ENCODE peak calls at places on chromosomes 4 and X, in four cellular contexts. B, K, D and F are unnamed samples.

GRCh38 chr4:8726344-8726851 is 133.8 kb downstream of the CPZ start:
- DNase-seq in B (no peak), K (peak; percentile 35), D (no peak), F (no peak)

GRCh38 chrX:153494061-153494460 is 719 bp upstream of the BGN start:
- DNase-seq in D (no peak), K (no peak), B (no peak), F (no peak)

GRCh38 chr4:832108-832507 is 6.2 kb upstream of the CPLX1 start:
- DNase-seq in D (no peak), B (no peak), K (peak; percentile 34), F (no peak)

GRCh38 chrX:154465601-154466000 is 7.5 kb downstream of the PLXNA3 start:
- DNase-seq in B (no peak), K (no peak), D (no peak), F (no peak)

GRCh38 chr4:54566608-54567007 is 91.1 kb upstream of the KIT start:
- DNase-seq in B (no peak), K (no peak), D (no peak), F (no peak)

GRCh38 chr4:88091378-88091777 is 67.1 kb downstream of the ABCG2 start:
- DNase-seq in K (no peak), B (no peak), D (no peak), F (no peak)

GRCh38 chr4:69907151-69907550 is 23.7 kb upstream of the CSN1S1 start:
- DNase-seq in B (no peak), D (no peak), K (no peak), F (no peak)

GRCh38 chr4:156888762-156889161 is 82.8 kb downstream of the PDGFC start:
- DNase-seq in B (no peak), K (no peak), D (no peak), F (no peak)

GRCh38 chr4:152990471-152991131 is 54.5 kb downstream of the FHDC1 start:
- DNase-seq in K (no peak), D (no peak), B (no peak), F (no peak)

GRCh38 chr4:185566425-185566824 is 31.1 kb upstream of the PDLIM3 start:
- DNase-seq in B (no peak), K (no peak), D (no peak), F (no peak)

GRCh38 chr4:178395798-178396197 is 953.6 kb upstream of the AGA start:
- DNase-seq in K (no peak), D (no peak), B (peak; percentile 31), F (no peak)

GRCh38 chr4:5998333-5998936 is 19.8 kb downstream of the C4orf50 start:
- DNase-seq in D (peak; percentile 49), B (peak; percentile 85), K (peak; percentile 41), F (no peak)

GRCh38 chr4:21856301-21856700 is 92.3 kb downstream of the KCNIP4 start:
- DNase-seq in D (no peak), K (no peak), B (no peak), F (no peak)

GRCh38 chr4:166252487-166253402 is 379.7 kb downstream of the TLL1 start:
- DNase-seq in B (peak; percentile 62), D (no peak), K (no peak), F (no peak)

GRCh38 chrX:37454537-37455285 is 105.5 kb downstream of the PRRG1 start:
- DNase-seq in D (no peak), K (no peak), B (peak; percentile 25), F (no peak)

GRCh38 chrX:155718964-155719586 is 106.3 kb upstream of the TMLHE start:
- DNase-seq in K (no peak), B (no peak), D (no peak), F (no peak)

GRCh38 chr4:166324321-166324720 is 451.3 kb downstream of the TLL1 start:
- DNase-seq in D (no peak), B (peak; percentile 75), K (no peak), F (no peak)

GRCh38 chrX:133859860-133860259 is 125.5 kb downstream of the GPC3 start:
- DNase-seq in B (no peak), K (no peak), D (no peak), F (no peak)

GRCh38 chrX:105190252-105190853 is 30.1 kb downstream of the TEX13A start:
- DNase-seq in D (no peak), K (no peak), B (peak; percentile 36), F (no peak)

GRCh38 chr4:114187592-114187991 is 208.1 kb upstream of the ARSJ start:
- DNase-seq in B (no peak), D (no peak), K (no peak), F (no peak)

GRCh38 chrX:24525455-24525854 is 60.4 kb downstream of the PDK3 start:
- DNase-seq in B (no peak), D (no peak), K (no peak), F (no peak)

GRCh38 chrX:72079607-72080006 is 52.1 kb downstream of the RTL5 start:
- DNase-seq in K (no peak), B (no peak), D (no peak), F (no peak)

GRCh38 chrX:150446151-150446550 is 83.0 kb downstream of the MAMLD1 start:
- DNase-seq in B (no peak), D (no peak), K (no peak), F (no peak)

GRCh38 chrX:53089224-53089842 is 4.6 kb upstream of the KANTR start:
- DNase-seq in K (peak; percentile 63), D (no peak), B (peak; percentile 62), F (peak; percentile 33)

GRCh38 chr4:147607463-147607862 is 9.7 kb upstream of the TMEM184C start:
- DNase-seq in B (no peak), D (no peak), K (no peak), F (no peak)

DNA sequence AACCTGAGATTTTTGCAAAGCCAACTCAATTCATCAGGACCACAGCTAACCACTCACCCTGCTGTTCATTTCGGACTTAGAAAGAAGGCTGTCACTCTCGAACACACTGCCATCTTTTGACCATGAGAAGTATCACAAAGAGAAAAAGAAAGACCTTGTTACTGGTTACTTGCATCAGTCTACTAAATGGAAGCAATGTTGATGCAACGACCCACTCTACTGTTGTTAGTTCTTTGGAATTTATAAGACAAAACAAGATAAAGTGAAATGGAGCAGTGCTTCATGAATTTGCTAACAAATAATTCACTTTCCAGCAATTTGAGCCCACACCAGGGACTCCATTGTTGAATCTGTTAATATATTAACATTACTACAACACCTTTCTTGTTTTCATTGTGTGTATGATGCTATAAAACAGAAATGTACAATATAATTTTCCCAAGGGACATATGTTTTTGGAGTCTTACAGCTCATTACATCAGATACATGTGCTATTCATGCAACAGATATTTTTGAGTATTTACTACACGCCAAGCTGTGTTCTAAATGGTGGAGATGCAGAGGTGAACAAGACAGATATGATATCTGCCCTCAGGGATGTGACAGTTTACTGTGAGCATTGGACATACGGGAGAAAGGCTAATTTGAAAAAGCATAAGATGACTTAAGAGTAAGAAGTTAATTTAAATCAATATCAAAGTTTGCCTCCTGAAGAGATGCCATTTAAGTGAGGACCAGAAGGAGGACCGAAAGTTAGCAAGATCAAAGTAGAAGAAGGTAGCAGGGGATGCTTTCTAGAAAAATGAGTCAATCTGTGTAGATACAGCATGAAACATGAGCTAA is 87.2 kb downstream of the AREG start:
- DNase-seq in D (no peak), B (peak; percentile 82), K (no peak), F (no peak)
- H3K27ac ChIP-seq in D (no peak overlapping the region), B (no peak overlapping the region), K (no peak overlapping the region), F (no peak overlapping the region)

GRCh38 chr4:80014531-80014930 is 58.5 kb downstream of the ANTXR2 start:
- DNase-seq in K (no peak), B (no peak), D (no peak), F (no peak)
- H3K27ac ChIP-seq in K (no peak overlapping the region), B (no peak overlapping the region), D (no peak overlapping the region), F (no peak overlapping the region)

GRCh38 chrX:3609800-3610199 is 103.6 kb downstream of the PRKX start:
- DNase-seq in D (no peak), K (no peak), B (no peak), F (no peak)
- H3K27ac ChIP-seq in D (no peak overlapping the region), K (no peak overlapping the region), B (no peak overlapping the region), F (no peak overlapping the region)

GRCh38 chrX:107673401-107673800 is 45.1 kb downstream of the PRPS1 start:
- DNase-seq in D (no peak), K (no peak), B (no peak), F (no peak)

GRCh38 chrX:107675823-107676555 is 47.7 kb downstream of the PRPS1 start:
- DNase-seq in D (no peak), B (no peak), K (peak; percentile 62), F (peak; percentile 24)

GRCh38 chrX:107673933-107674479 is 45.7 kb downstream of the PRPS1 start:
- DNase-seq in D (peak; percentile 71), K (peak; percentile 93), B (peak; percentile 36), F (peak; percentile 76)

GRCh38 chrX:107675365-107675654 is 47.0 kb downstream of the PRPS1 start:
- DNase-seq in B (no peak), D (no peak), K (no peak), F (no peak)

DNA sequence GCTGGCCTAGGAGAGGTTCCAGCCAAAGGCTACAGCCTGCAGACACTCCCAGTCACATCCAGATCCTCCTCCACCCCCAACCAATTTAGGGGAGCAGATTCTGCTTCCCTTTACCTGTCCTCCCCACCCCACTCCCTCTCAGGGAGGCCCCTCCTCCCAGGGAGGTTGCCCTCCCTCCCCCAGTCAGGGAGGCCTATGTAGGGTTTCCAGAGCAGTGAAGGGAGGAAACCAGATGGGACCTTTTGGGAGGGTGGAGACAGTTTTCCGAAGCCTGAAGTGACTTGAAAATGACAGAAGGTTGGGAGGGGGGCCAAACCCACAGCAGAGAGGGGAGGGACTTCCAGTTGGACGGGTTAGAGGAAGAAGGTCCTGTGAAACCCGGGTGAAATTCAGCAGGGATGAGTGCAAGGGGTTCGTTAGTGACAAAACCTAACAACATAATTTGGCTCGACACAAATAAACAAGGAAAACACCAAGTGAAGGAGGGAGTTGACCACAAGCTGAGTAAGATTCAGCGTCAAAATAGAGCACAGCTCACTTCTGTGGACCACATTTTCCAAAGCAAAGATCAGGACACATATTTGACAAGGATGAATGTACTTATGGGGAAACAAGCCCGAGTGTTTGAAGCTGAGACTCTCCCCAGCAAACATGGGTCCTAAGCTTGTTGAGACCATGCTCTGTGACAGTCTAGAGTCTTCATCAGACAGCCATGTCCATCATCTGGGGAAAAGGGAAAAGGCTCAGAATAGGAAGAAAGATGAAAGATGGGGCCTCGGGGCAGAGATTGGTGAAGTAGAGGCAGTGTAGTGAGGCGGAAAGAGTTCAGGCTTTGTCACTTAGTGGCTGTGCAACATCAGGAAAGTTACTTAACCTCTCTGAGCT is 46.4 kb downstream of the PRPS1 start:
- DNase-seq in D (peak; percentile 52), K (peak; percentile 82), B (no peak), F (no peak)
- H3K27ac ChIP-seq in D (peak overlapping the region; percentile 93), K (peak overlapping the region; percentile 83), B (no peak overlapping the region), F (peak overlapping the region; percentile 97)

GRCh38 chr4:109872950-109873656 is 25.2 kb downstream of the LRIT3 start:
- DNase-seq in B (no peak), K (no peak), D (no peak), F (no peak)
- H3K27ac ChIP-seq in B (no peak overlapping the region), K (no peak overlapping the region), D (no peak overlapping the region), F (no peak overlapping the region)

GRCh38 chr4:110484029-110484428 is 8.1 kb downstream of the ENPEP start:
- DNase-seq in K (no peak), D (no peak), B (no peak), F (no peak)

GRCh38 chr4:110480031-110480549 is 4.1 kb downstream of the ENPEP start:
- DNase-seq in B (peak; percentile 35), D (no peak), K (no peak), F (no peak)

GRCh38 chr4:110483516-110483915 is 7.6 kb downstream of the ENPEP start:
- DNase-seq in D (no peak), K (no peak), B (no peak), F (no peak)

GRCh38 chr4:110477836-110478235 is 1.9 kb downstream of the ENPEP start:
- DNase-seq in K (no peak), D (no peak), B (no peak), F (no peak)

GRCh38 chr4:110480741-110481271 is 4.9 kb downstream of the ENPEP start:
- DNase-seq in B (peak; percentile 41), K (no peak), D (no peak), F (no peak)
- H3K27ac ChIP-seq in B (no peak overlapping the region), K (peak overlapping the region; percentile 44), D (no peak overlapping the region), F (no peak overlapping the region)